ENCODE peak calls at places on chromosomes 11 and 22, in seven cellular contexts. One of them, this sample, is unnamed.
A peak's percentile ranks its signal among the peaks of the same experiment; 100 is the strongest.

GRCh38 chr11:17531071-17531817 is 13.0 kb downstream of the USH1C start:
- DNase-seq in fibroblast of the aortic adventitia: no peak
- DNase-seq in CD8-positive, alpha-beta memory T cell: no peak
- DNase-seq in CD4-positive, alpha-beta memory T cell: no peak
- DNase-seq in small intestine: peak; percentile 24
- DNase-seq in right lobe of liver: no peak
- DNase-seq in foreskin fibroblast: no peak
- DNase-seq in this sample: no peak

GRCh38 chr11:73331138-73331916 is 23.3 kb downstream of the ARHGEF17 start:
- DNase-seq in fibroblast of the aortic adventitia: peak; percentile 39
- DNase-seq in CD8-positive, alpha-beta memory T cell: no peak
- DNase-seq in CD4-positive, alpha-beta memory T cell: no peak
- DNase-seq in small intestine: no peak
- DNase-seq in right lobe of liver: no peak
- DNase-seq in foreskin fibroblast: no peak
- DNase-seq in this sample: no peak

GRCh38 chr22:32127904-32128303 is 31.2 kb downstream of the C22orf42 start:
- DNase-seq in fibroblast of the aortic adventitia: no peak
- DNase-seq in CD8-positive, alpha-beta memory T cell: no peak
- DNase-seq in CD4-positive, alpha-beta memory T cell: no peak
- DNase-seq in small intestine: no peak
- DNase-seq in right lobe of liver: no peak
- DNase-seq in foreskin fibroblast: no peak
- DNase-seq in this sample: no peak

GRCh38 chr11:128039140-128040021 is 548.0 kb downstream of the ETS1 start:
- DNase-seq in fibroblast of the aortic adventitia: peak; percentile 95
- DNase-seq in CD8-positive, alpha-beta memory T cell: peak; percentile 55
- DNase-seq in CD4-positive, alpha-beta memory T cell: peak; percentile 90
- DNase-seq in small intestine: peak; percentile 61
- DNase-seq in right lobe of liver: no peak
- DNase-seq in foreskin fibroblast: peak; percentile 94
- DNase-seq in this sample: peak; percentile 98

GRCh38 chr11:134571301-134571700 is 159.3 kb upstream of the B3GAT1 start:
- DNase-seq in fibroblast of the aortic adventitia: no peak
- DNase-seq in CD8-positive, alpha-beta memory T cell: no peak
- DNase-seq in CD4-positive, alpha-beta memory T cell: no peak
- DNase-seq in small intestine: no peak
- DNase-seq in right lobe of liver: no peak
- DNase-seq in foreskin fibroblast: no peak
- DNase-seq in this sample: no peak

GRCh38 chr22:32123657-32124056 is 35.4 kb downstream of the C22orf42 start:
- DNase-seq in fibroblast of the aortic adventitia: no peak
- DNase-seq in CD8-positive, alpha-beta memory T cell: no peak
- DNase-seq in CD4-positive, alpha-beta memory T cell: no peak
- DNase-seq in small intestine: no peak
- DNase-seq in right lobe of liver: no peak
- DNase-seq in foreskin fibroblast: no peak
- DNase-seq in this sample: no peak

GRCh38 chr22:47371263-47372090 is 609.0 kb downstream of the TBC1D22A start:
- DNase-seq in fibroblast of the aortic adventitia: no peak
- DNase-seq in CD8-positive, alpha-beta memory T cell: no peak
- DNase-seq in CD4-positive, alpha-beta memory T cell: no peak
- DNase-seq in small intestine: no peak
- DNase-seq in right lobe of liver: peak; percentile 39
- DNase-seq in foreskin fibroblast: no peak
- DNase-seq in this sample: no peak

GRCh38 chr11:126634963-126635362 is 279.5 kb downstream of the ST3GAL4 start:
- DNase-seq in fibroblast of the aortic adventitia: no peak
- DNase-seq in CD8-positive, alpha-beta memory T cell: no peak
- DNase-seq in CD4-positive, alpha-beta memory T cell: no peak
- DNase-seq in small intestine: no peak
- DNase-seq in right lobe of liver: no peak
- DNase-seq in foreskin fibroblast: no peak
- DNase-seq in this sample: no peak

GRCh38 chr11:82864268-82864667 is 36.0 kb downstream of the PRCP start:
- DNase-seq in fibroblast of the aortic adventitia: peak; percentile 60
- DNase-seq in CD8-positive, alpha-beta memory T cell: no peak
- DNase-seq in CD4-positive, alpha-beta memory T cell: no peak
- DNase-seq in small intestine: peak; percentile 55
- DNase-seq in right lobe of liver: peak; percentile 54
- DNase-seq in foreskin fibroblast: peak; percentile 92
- DNase-seq in this sample: peak; percentile 8

GRCh38 chr11:128716231-128716630 is 22.4 kb downstream of the FLI1 start:
- DNase-seq in fibroblast of the aortic adventitia: no peak
- DNase-seq in CD8-positive, alpha-beta memory T cell: no peak
- DNase-seq in CD4-positive, alpha-beta memory T cell: peak; percentile 56
- DNase-seq in small intestine: no peak
- DNase-seq in right lobe of liver: peak; percentile 31
- DNase-seq in foreskin fibroblast: no peak
- DNase-seq in this sample: peak; percentile 47

GRCh38 chr22:23501708-23502107 is 78.4 kb downstream of the IGLL1 start:
- DNase-seq in fibroblast of the aortic adventitia: no peak
- DNase-seq in CD8-positive, alpha-beta memory T cell: no peak
- DNase-seq in CD4-positive, alpha-beta memory T cell: no peak
- DNase-seq in small intestine: no peak
- DNase-seq in right lobe of liver: peak; percentile 35
- DNase-seq in foreskin fibroblast: no peak
- DNase-seq in this sample: no peak

GRCh38 chr11:19953342-19953741 is 206.9 kb downstream of the DBX1 start:
- DNase-seq in fibroblast of the aortic adventitia: peak; percentile 71
- DNase-seq in CD8-positive, alpha-beta memory T cell: no peak
- DNase-seq in CD4-positive, alpha-beta memory T cell: no peak
- DNase-seq in small intestine: no peak
- DNase-seq in right lobe of liver: no peak
- DNase-seq in foreskin fibroblast: peak; percentile 61
- DNase-seq in this sample: no peak

GRCh38 chr11:75334976-75335375 is 16.5 kb downstream of the ARRB1 start:
- DNase-seq in fibroblast of the aortic adventitia: no peak
- DNase-seq in CD8-positive, alpha-beta memory T cell: no peak
- DNase-seq in CD4-positive, alpha-beta memory T cell: no peak
- DNase-seq in small intestine: no peak
- DNase-seq in right lobe of liver: no peak
- DNase-seq in foreskin fibroblast: peak; percentile 44
- DNase-seq in this sample: no peak

GRCh38 chr22:26404851-26405357 is 24.2 kb upstream of the ASPHD2 start:
- DNase-seq in fibroblast of the aortic adventitia: no peak
- DNase-seq in CD8-positive, alpha-beta memory T cell: no peak
- DNase-seq in CD4-positive, alpha-beta memory T cell: no peak
- DNase-seq in small intestine: no peak
- DNase-seq in right lobe of liver: no peak
- DNase-seq in foreskin fibroblast: no peak
- DNase-seq in this sample: no peak

GRCh38 chr11:59801981-59802638 is 8.5 kb downstream of the MRPL16 start:
- DNase-seq in fibroblast of the aortic adventitia: no peak
- DNase-seq in CD8-positive, alpha-beta memory T cell: no peak
- DNase-seq in CD4-positive, alpha-beta memory T cell: no peak
- DNase-seq in small intestine: no peak
- DNase-seq in right lobe of liver: no peak
- DNase-seq in foreskin fibroblast: peak; percentile 53
- DNase-seq in this sample: no peak

GRCh38 chr11:76083563-76084451 is 122.5 kb downstream of the WNT11 start:
- DNase-seq in fibroblast of the aortic adventitia: peak; percentile 30
- DNase-seq in CD8-positive, alpha-beta memory T cell: no peak
- DNase-seq in CD4-positive, alpha-beta memory T cell: no peak
- DNase-seq in small intestine: peak; percentile 48
- DNase-seq in right lobe of liver: no peak
- DNase-seq in foreskin fibroblast: peak; percentile 40
- DNase-seq in this sample: no peak

GRCh38 chr11:45156731-45157130 is 10.3 kb downstream of the PRDM11 start:
- DNase-seq in fibroblast of the aortic adventitia: no peak
- DNase-seq in CD8-positive, alpha-beta memory T cell: no peak
- DNase-seq in CD4-positive, alpha-beta memory T cell: no peak
- DNase-seq in small intestine: peak; percentile 48
- DNase-seq in right lobe of liver: no peak
- DNase-seq in foreskin fibroblast: no peak
- DNase-seq in this sample: no peak

GRCh38 chr11:94740083-94740974 is 27.8 kb upstream of the AMOTL1 start:
- DNase-seq in fibroblast of the aortic adventitia: no peak
- DNase-seq in CD8-positive, alpha-beta memory T cell: no peak
- DNase-seq in CD4-positive, alpha-beta memory T cell: no peak
- DNase-seq in small intestine: no peak
- DNase-seq in right lobe of liver: peak; percentile 48
- DNase-seq in foreskin fibroblast: peak; percentile 76
- DNase-seq in this sample: no peak

GRCh38 chr22:39144101-39144815 is 8.2 kb downstream of the CBX7 start:
- DNase-seq in fibroblast of the aortic adventitia: peak; percentile 43
- DNase-seq in CD8-positive, alpha-beta memory T cell: peak; percentile 50
- DNase-seq in CD4-positive, alpha-beta memory T cell: peak; percentile 84
- DNase-seq in small intestine: peak; percentile 66
- DNase-seq in right lobe of liver: no peak
- DNase-seq in foreskin fibroblast: peak; percentile 44
- DNase-seq in this sample: no peak

GRCh38 chr11:41984023-41984422 is 524.6 kb upstream of the LRRC4C start:
- DNase-seq in fibroblast of the aortic adventitia: no peak
- DNase-seq in CD8-positive, alpha-beta memory T cell: no peak
- DNase-seq in CD4-positive, alpha-beta memory T cell: no peak
- DNase-seq in small intestine: no peak
- DNase-seq in right lobe of liver: no peak
- DNase-seq in foreskin fibroblast: no peak
- DNase-seq in this sample: no peak

GRCh38 chr11:116984589-116984988 is 113.6 kb downstream of the SIK3 start:
- DNase-seq in fibroblast of the aortic adventitia: peak; percentile 98
- DNase-seq in CD8-positive, alpha-beta memory T cell: no peak
- DNase-seq in CD4-positive, alpha-beta memory T cell: no peak
- DNase-seq in small intestine: no peak
- DNase-seq in right lobe of liver: no peak
- DNase-seq in foreskin fibroblast: peak; percentile 94
- DNase-seq in this sample: no peak

GRCh38 chr11:3022982-3023381 is 30.9 kb upstream of the NAP1L4 start:
- DNase-seq in fibroblast of the aortic adventitia: peak; percentile 85
- DNase-seq in CD8-positive, alpha-beta memory T cell: no peak
- DNase-seq in CD4-positive, alpha-beta memory T cell: no peak
- DNase-seq in small intestine: no peak
- DNase-seq in right lobe of liver: no peak
- DNase-seq in foreskin fibroblast: peak; percentile 88
- DNase-seq in this sample: no peak

GRCh38 chr11:35927730-35928129 is 16.1 kb upstream of the LDLRAD3 start:
- DNase-seq in fibroblast of the aortic adventitia: peak; percentile 65
- DNase-seq in CD8-positive, alpha-beta memory T cell: no peak
- DNase-seq in CD4-positive, alpha-beta memory T cell: no peak
- DNase-seq in small intestine: peak; percentile 85
- DNase-seq in right lobe of liver: peak; percentile 94
- DNase-seq in foreskin fibroblast: peak; percentile 47
- DNase-seq in this sample: no peak

DNA sequence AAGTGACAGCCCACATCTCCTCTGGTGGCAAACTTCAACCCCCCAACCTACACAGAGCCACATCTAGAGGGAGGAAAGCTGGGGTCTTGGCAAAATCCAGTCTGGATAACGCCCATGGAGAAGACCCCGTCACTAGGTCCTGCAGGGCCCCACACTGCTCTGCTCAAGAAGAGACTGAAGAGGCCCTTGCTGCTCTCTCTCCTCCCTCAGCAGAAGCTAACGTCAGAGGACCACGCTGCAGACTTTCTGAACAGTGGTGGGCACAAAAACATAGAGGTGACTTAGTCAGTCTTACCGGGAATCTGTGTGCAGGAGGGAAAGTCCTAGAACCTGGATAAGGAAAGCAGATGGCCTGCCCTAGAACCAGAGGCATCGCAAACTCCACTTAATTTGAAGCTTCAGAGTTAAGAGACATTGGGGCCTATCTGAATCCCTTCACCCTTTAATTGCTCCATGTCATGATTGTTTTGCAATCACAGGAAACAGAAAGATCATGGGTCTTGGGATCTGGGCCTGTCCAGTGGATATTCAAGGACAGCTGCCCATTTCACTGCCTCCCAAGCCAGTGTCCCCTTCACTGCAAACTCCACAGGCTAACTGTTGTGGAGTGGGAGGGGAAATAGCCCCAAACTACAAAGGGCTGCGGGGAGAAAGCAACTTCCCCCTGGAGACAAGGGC is 1.7 kb downstream of the DKK3 start:
- DNase-seq in fibroblast of the aortic adventitia: no peak
- DNase-seq in CD8-positive, alpha-beta memory T cell: no peak
- DNase-seq in CD4-positive, alpha-beta memory T cell: no peak
- DNase-seq in small intestine: no peak
- DNase-seq in right lobe of liver: no peak
- DNase-seq in foreskin fibroblast: no peak
- DNase-seq in this sample: no peak
- H3K4me3 ChIP-seq in fibroblast of the aortic adventitia: no peak overlapping the region
- H3K4me3 ChIP-seq in CD8-positive, alpha-beta memory T cell: no peak overlapping the region
- H3K4me3 ChIP-seq in CD4-positive, alpha-beta memory T cell: no peak overlapping the region
- H3K4me3 ChIP-seq in small intestine: no peak overlapping the region
- H3K4me3 ChIP-seq in right lobe of liver: no peak overlapping the region
- H3K4me3 ChIP-seq in foreskin fibroblast: peak overlapping the region; percentile 85
- H3K4me3 ChIP-seq in this sample: no peak overlapping the region

GRCh38 chr11:66172146-66172545 is 96.3 kb upstream of the RAB1B start:
- DNase-seq in fibroblast of the aortic adventitia: peak; percentile 24
- DNase-seq in CD8-positive, alpha-beta memory T cell: no peak
- DNase-seq in CD4-positive, alpha-beta memory T cell: no peak
- DNase-seq in small intestine: no peak
- DNase-seq in right lobe of liver: no peak
- DNase-seq in foreskin fibroblast: peak; percentile 66
- DNase-seq in this sample: no peak
- H3K4me3 ChIP-seq in fibroblast of the aortic adventitia: no peak overlapping the region
- H3K4me3 ChIP-seq in CD8-positive, alpha-beta memory T cell: no peak overlapping the region
- H3K4me3 ChIP-seq in CD4-positive, alpha-beta memory T cell: no peak overlapping the region
- H3K4me3 ChIP-seq in small intestine: no peak overlapping the region
- H3K4me3 ChIP-seq in right lobe of liver: no peak overlapping the region
- H3K4me3 ChIP-seq in foreskin fibroblast: no peak overlapping the region
- H3K4me3 ChIP-seq in this sample: no peak overlapping the region

GRCh38 chr11:102317768-102318103 is 452 bp downstream of the BIRC3 start:
- DNase-seq in fibroblast of the aortic adventitia: peak; percentile 17
- DNase-seq in CD8-positive, alpha-beta memory T cell: no peak
- DNase-seq in CD4-positive, alpha-beta memory T cell: no peak
- DNase-seq in small intestine: no peak
- DNase-seq in right lobe of liver: no peak
- DNase-seq in foreskin fibroblast: no peak
- DNase-seq in this sample: no peak

GRCh38 chr11:102319544-102319943 is 2.3 kb downstream of the BIRC3 start:
- DNase-seq in fibroblast of the aortic adventitia: no peak
- DNase-seq in CD8-positive, alpha-beta memory T cell: no peak
- DNase-seq in CD4-positive, alpha-beta memory T cell: no peak
- DNase-seq in small intestine: no peak
- DNase-seq in right lobe of liver: no peak
- DNase-seq in foreskin fibroblast: no peak
- DNase-seq in this sample: no peak

GRCh38 chr11:102318469-102318868 is 1.2 kb downstream of the BIRC3 start:
- DNase-seq in fibroblast of the aortic adventitia: peak; percentile 26
- DNase-seq in CD8-positive, alpha-beta memory T cell: peak; percentile 30
- DNase-seq in CD4-positive, alpha-beta memory T cell: peak; percentile 85
- DNase-seq in small intestine: no peak
- DNase-seq in right lobe of liver: no peak
- DNase-seq in foreskin fibroblast: peak; percentile 27
- DNase-seq in this sample: no peak

GRCh38 chr11:102316505-102316904 is 779 bp upstream of the BIRC3 start:
- DNase-seq in fibroblast of the aortic adventitia: no peak
- DNase-seq in CD8-positive, alpha-beta memory T cell: no peak
- DNase-seq in CD4-positive, alpha-beta memory T cell: peak; percentile 64
- DNase-seq in small intestine: peak; percentile 44
- DNase-seq in right lobe of liver: no peak
- DNase-seq in foreskin fibroblast: no peak
- DNase-seq in this sample: no peak

GRCh38 chr11:102317099-102317767 is at the start of gene BIRC3:
- DNase-seq in fibroblast of the aortic adventitia: peak; percentile 95
- DNase-seq in CD8-positive, alpha-beta memory T cell: peak; percentile 84
- DNase-seq in CD4-positive, alpha-beta memory T cell: peak; percentile 99
- DNase-seq in small intestine: peak; percentile 97
- DNase-seq in right lobe of liver: peak; percentile 88
- DNase-seq in foreskin fibroblast: peak; percentile 90
- DNase-seq in this sample: peak; percentile 93
- H3K4me3 ChIP-seq in fibroblast of the aortic adventitia: peak within 1 kb of the TSS; percentile 72
- H3K4me3 ChIP-seq in CD8-positive, alpha-beta memory T cell: peak within 1 kb of the TSS; percentile 89
- H3K4me3 ChIP-seq in CD4-positive, alpha-beta memory T cell: peak within 1 kb of the TSS; percentile 94
- H3K4me3 ChIP-seq in small intestine: peak within 1 kb of the TSS; percentile 27
- H3K4me3 ChIP-seq in right lobe of liver: peak within 1 kb of the TSS; percentile 58
- H3K4me3 ChIP-seq in foreskin fibroblast: peak within 1 kb of the TSS; percentile 61
- H3K4me3 ChIP-seq in this sample: peak within 1 kb of the TSS; percentile 71

GRCh38 chr11:115974703-115975102 is 470.5 kb upstream of the CADM1 start:
- DNase-seq in fibroblast of the aortic adventitia: no peak
- DNase-seq in CD8-positive, alpha-beta memory T cell: no peak
- DNase-seq in CD4-positive, alpha-beta memory T cell: no peak
- DNase-seq in small intestine: no peak
- DNase-seq in right lobe of liver: no peak
- DNase-seq in foreskin fibroblast: no peak
- DNase-seq in this sample: no peak
- H3K4me3 ChIP-seq in fibroblast of the aortic adventitia: no peak overlapping the region
- H3K4me3 ChIP-seq in CD8-positive, alpha-beta memory T cell: no peak overlapping the region
- H3K4me3 ChIP-seq in CD4-positive, alpha-beta memory T cell: no peak overlapping the region
- H3K4me3 ChIP-seq in small intestine: no peak overlapping the region
- H3K4me3 ChIP-seq in right lobe of liver: no peak overlapping the region
- H3K4me3 ChIP-seq in foreskin fibroblast: no peak overlapping the region
- H3K4me3 ChIP-seq in this sample: no peak overlapping the region